ENCODE peak calls at places on chromosomes 12 and 14, in ten cellular contexts. One of them, this sample, is unnamed.

GRCh38 chr12:100238801-100239200 is 28.1 kb downstream of the DEPDC4 start:
- DNase-seq in pulmonary artery endothelial cell: no peak
- DNase-seq in GM13977: no peak
- DNase-seq in T-cell: no peak
- DNase-seq in progenitor cell of endocrine pancreas: no peak
- DNase-seq in stimulated activated CD8-positive, alpha-beta memory T cell treated with anti-CD3 and anti-CD28 coated beads, Interleukin-4, amount 100 ng/mL, for 48 hours: no peak
- DNase-seq in spleen: no peak
- DNase-seq in Calu3: no peak
- DNase-seq in choroid plexus epithelial cell: no peak
- DNase-seq in pancreas: no peak
- DNase-seq in this sample: no peak

GRCh38 chr14:73125746-73126145 is 10.6 kb upstream of the PSEN1 start:
- DNase-seq in spleen: no peak
- DNase-seq in progenitor cell of endocrine pancreas: no peak
- DNase-seq in stimulated activated CD8-positive, alpha-beta memory T cell treated with anti-CD3 and anti-CD28 coated beads, Interleukin-4, amount 100 ng/mL, for 48 hours: no peak
- DNase-seq in pancreas: no peak
- DNase-seq in GM13977: no peak
- DNase-seq in Calu3: no peak
- DNase-seq in pulmonary artery endothelial cell: no peak
- DNase-seq in T-cell: no peak
- DNase-seq in choroid plexus epithelial cell: no peak
- DNase-seq in this sample: no peak

GRCh38 chr12:80763874-80764273 is 47.2 kb downstream of the MYF5 start:
- DNase-seq in T-cell: no peak
- DNase-seq in spleen: no peak
- DNase-seq in pancreas: no peak
- DNase-seq in Calu3: peak; percentile 39
- DNase-seq in pulmonary artery endothelial cell: peak; percentile 1
- DNase-seq in progenitor cell of endocrine pancreas: no peak
- DNase-seq in GM13977: no peak
- DNase-seq in choroid plexus epithelial cell: peak; percentile 81
- DNase-seq in stimulated activated CD8-positive, alpha-beta memory T cell treated with anti-CD3 and anti-CD28 coated beads, Interleukin-4, amount 100 ng/mL, for 48 hours: no peak
- DNase-seq in this sample: no peak

GRCh38 chr14:70642313-70643235 is 858 bp downstream of the TTC9 start:
- DNase-seq in choroid plexus epithelial cell: no peak
- DNase-seq in progenitor cell of endocrine pancreas: peak; percentile 26
- DNase-seq in Calu3: peak; percentile 16
- DNase-seq in spleen: peak; percentile 91
- DNase-seq in T-cell: peak; percentile 23
- DNase-seq in pulmonary artery endothelial cell: no peak
- DNase-seq in stimulated activated CD8-positive, alpha-beta memory T cell treated with anti-CD3 and anti-CD28 coated beads, Interleukin-4, amount 100 ng/mL, for 48 hours: peak; percentile 61
- DNase-seq in GM13977: peak; percentile 63
- DNase-seq in pancreas: no peak
- DNase-seq in this sample: no peak

GRCh38 chr14:27228053-27228452 is 630.2 kb upstream of the NOVA1 start:
- DNase-seq in T-cell: no peak
- DNase-seq in pulmonary artery endothelial cell: no peak
- DNase-seq in choroid plexus epithelial cell: no peak
- DNase-seq in stimulated activated CD8-positive, alpha-beta memory T cell treated with anti-CD3 and anti-CD28 coated beads, Interleukin-4, amount 100 ng/mL, for 48 hours: no peak
- DNase-seq in spleen: no peak
- DNase-seq in Calu3: no peak
- DNase-seq in pancreas: no peak
- DNase-seq in progenitor cell of endocrine pancreas: no peak
- DNase-seq in GM13977: no peak
- DNase-seq in this sample: no peak

GRCh38 chr14:92914087-92914656 is 8.8 kb upstream of the CHGA start:
- DNase-seq in stimulated activated CD8-positive, alpha-beta memory T cell treated with anti-CD3 and anti-CD28 coated beads, Interleukin-4, amount 100 ng/mL, for 48 hours: peak; percentile 76
- DNase-seq in progenitor cell of endocrine pancreas: peak; percentile 60
- DNase-seq in T-cell: no peak
- DNase-seq in pulmonary artery endothelial cell: no peak
- DNase-seq in choroid plexus epithelial cell: peak; percentile 19
- DNase-seq in Calu3: peak; percentile 37
- DNase-seq in GM13977: peak; percentile 67
- DNase-seq in spleen: no peak
- DNase-seq in pancreas: no peak
- DNase-seq in this sample: no peak

GRCh38 chr14:55436530-55436929 is 3.9 kb downstream of the TBPL2 start:
- DNase-seq in Calu3: no peak
- DNase-seq in progenitor cell of endocrine pancreas: no peak
- DNase-seq in stimulated activated CD8-positive, alpha-beta memory T cell treated with anti-CD3 and anti-CD28 coated beads, Interleukin-4, amount 100 ng/mL, for 48 hours: no peak
- DNase-seq in spleen: no peak
- DNase-seq in pulmonary artery endothelial cell: no peak
- DNase-seq in choroid plexus epithelial cell: no peak
- DNase-seq in pancreas: no peak
- DNase-seq in T-cell: no peak
- DNase-seq in GM13977: no peak
- DNase-seq in this sample: no peak

GRCh38 chr14:34069854-34070582 is 119.1 kb upstream of the EGLN3 start:
- DNase-seq in GM13977: no peak
- DNase-seq in pulmonary artery endothelial cell: no peak
- DNase-seq in T-cell: no peak
- DNase-seq in Calu3: no peak
- DNase-seq in stimulated activated CD8-positive, alpha-beta memory T cell treated with anti-CD3 and anti-CD28 coated beads, Interleukin-4, amount 100 ng/mL, for 48 hours: no peak
- DNase-seq in spleen: no peak
- DNase-seq in pancreas: no peak
- DNase-seq in choroid plexus epithelial cell: peak; percentile 13
- DNase-seq in progenitor cell of endocrine pancreas: no peak
- DNase-seq in this sample: no peak

GRCh38 chr14:78131201-78131600 is 39.0 kb upstream of the NRXN3 start:
- DNase-seq in spleen: no peak
- DNase-seq in T-cell: no peak
- DNase-seq in pancreas: no peak
- DNase-seq in choroid plexus epithelial cell: no peak
- DNase-seq in stimulated activated CD8-positive, alpha-beta memory T cell treated with anti-CD3 and anti-CD28 coated beads, Interleukin-4, amount 100 ng/mL, for 48 hours: no peak
- DNase-seq in pulmonary artery endothelial cell: no peak
- DNase-seq in GM13977: no peak
- DNase-seq in progenitor cell of endocrine pancreas: no peak
- DNase-seq in Calu3: no peak
- DNase-seq in this sample: no peak

GRCh38 chr12:77167801-77168200 is 102.4 kb upstream of the E2F7 start:
- DNase-seq in stimulated activated CD8-positive, alpha-beta memory T cell treated with anti-CD3 and anti-CD28 coated beads, Interleukin-4, amount 100 ng/mL, for 48 hours: no peak
- DNase-seq in T-cell: no peak
- DNase-seq in GM13977: no peak
- DNase-seq in pulmonary artery endothelial cell: no peak
- DNase-seq in pancreas: no peak
- DNase-seq in choroid plexus epithelial cell: no peak
- DNase-seq in progenitor cell of endocrine pancreas: no peak
- DNase-seq in spleen: no peak
- DNase-seq in Calu3: no peak
- DNase-seq in this sample: no peak

GRCh38 chr12:27217590-27217989 is 26.5 kb upstream of the STK38L start:
- DNase-seq in choroid plexus epithelial cell: no peak
- DNase-seq in stimulated activated CD8-positive, alpha-beta memory T cell treated with anti-CD3 and anti-CD28 coated beads, Interleukin-4, amount 100 ng/mL, for 48 hours: no peak
- DNase-seq in pulmonary artery endothelial cell: no peak
- DNase-seq in pancreas: no peak
- DNase-seq in GM13977: no peak
- DNase-seq in T-cell: no peak
- DNase-seq in Calu3: no peak
- DNase-seq in spleen: no peak
- DNase-seq in progenitor cell of endocrine pancreas: no peak
- DNase-seq in this sample: no peak

GRCh38 chr12:103586132-103586531 is 941 bp upstream of the STAB2 start:
- DNase-seq in pulmonary artery endothelial cell: no peak
- DNase-seq in Calu3: no peak
- DNase-seq in pancreas: no peak
- DNase-seq in GM13977: no peak
- DNase-seq in choroid plexus epithelial cell: peak; percentile 21
- DNase-seq in progenitor cell of endocrine pancreas: no peak
- DNase-seq in T-cell: no peak
- DNase-seq in stimulated activated CD8-positive, alpha-beta memory T cell treated with anti-CD3 and anti-CD28 coated beads, Interleukin-4, amount 100 ng/mL, for 48 hours: no peak
- DNase-seq in spleen: no peak
- DNase-seq in this sample: no peak

GRCh38 chr14:63493246-63493645 is 49.9 kb downstream of the PPP2R5E start:
- DNase-seq in spleen: no peak
- DNase-seq in T-cell: no peak
- DNase-seq in Calu3: no peak
- DNase-seq in pancreas: no peak
- DNase-seq in GM13977: no peak
- DNase-seq in progenitor cell of endocrine pancreas: no peak
- DNase-seq in pulmonary artery endothelial cell: no peak
- DNase-seq in stimulated activated CD8-positive, alpha-beta memory T cell treated with anti-CD3 and anti-CD28 coated beads, Interleukin-4, amount 100 ng/mL, for 48 hours: no peak
- DNase-seq in choroid plexus epithelial cell: peak; percentile 46
- DNase-seq in this sample: no peak

GRCh38 chr14:28785096-28785952 is 18.7 kb downstream of the FOXG1 start:
- DNase-seq in choroid plexus epithelial cell: no peak
- DNase-seq in GM13977: peak; percentile 54
- DNase-seq in stimulated activated CD8-positive, alpha-beta memory T cell treated with anti-CD3 and anti-CD28 coated beads, Interleukin-4, amount 100 ng/mL, for 48 hours: no peak
- DNase-seq in spleen: no peak
- DNase-seq in progenitor cell of endocrine pancreas: peak; percentile 30
- DNase-seq in pancreas: no peak
- DNase-seq in Calu3: no peak
- DNase-seq in T-cell: no peak
- DNase-seq in pulmonary artery endothelial cell: no peak
- DNase-seq in this sample: no peak

GRCh38 chr12:99745895-99746294 is 98.3 kb downstream of the GARIN6 start:
- DNase-seq in choroid plexus epithelial cell: no peak
- DNase-seq in spleen: no peak
- DNase-seq in stimulated activated CD8-positive, alpha-beta memory T cell treated with anti-CD3 and anti-CD28 coated beads, Interleukin-4, amount 100 ng/mL, for 48 hours: no peak
- DNase-seq in Calu3: no peak
- DNase-seq in T-cell: no peak
- DNase-seq in GM13977: no peak
- DNase-seq in pulmonary artery endothelial cell: no peak
- DNase-seq in progenitor cell of endocrine pancreas: no peak
- DNase-seq in pancreas: no peak
- DNase-seq in this sample: no peak

GRCh38 chr12:57173089-57173488 is 25.7 kb upstream of the LRP1-AS start:
- DNase-seq in pulmonary artery endothelial cell: no peak
- DNase-seq in spleen: no peak
- DNase-seq in progenitor cell of endocrine pancreas: no peak
- DNase-seq in Calu3: peak; percentile 45
- DNase-seq in pancreas: no peak
- DNase-seq in stimulated activated CD8-positive, alpha-beta memory T cell treated with anti-CD3 and anti-CD28 coated beads, Interleukin-4, amount 100 ng/mL, for 48 hours: peak; percentile 50
- DNase-seq in T-cell: no peak
- DNase-seq in GM13977: peak; percentile 65
- DNase-seq in choroid plexus epithelial cell: no peak
- DNase-seq in this sample: no peak

GRCh38 chr12:66746489-66747201 is 67.8 kb upstream of the GRIP1 start:
- DNase-seq in progenitor cell of endocrine pancreas: no peak
- DNase-seq in choroid plexus epithelial cell: no peak
- DNase-seq in GM13977: no peak
- DNase-seq in stimulated activated CD8-positive, alpha-beta memory T cell treated with anti-CD3 and anti-CD28 coated beads, Interleukin-4, amount 100 ng/mL, for 48 hours: no peak
- DNase-seq in pancreas: no peak
- DNase-seq in spleen: no peak
- DNase-seq in pulmonary artery endothelial cell: no peak
- DNase-seq in T-cell: no peak
- DNase-seq in Calu3: no peak
- DNase-seq in this sample: no peak

This sample was measured in D721Med.